ENCODE peak calls at places on chromosome 20, in eight cellular contexts. N, O, L, B, W, T, A and D are unnamed samples.

GRCh38 chr20:5630071-5630470 is 120.1 kb upstream of the SHLD1 start:
- DNase-seq in N (no peak), O (no peak), L (no peak), B (no peak), W (no peak), T (no peak), A (no peak), D (no peak)

GRCh38 chr20:23143098-23143497 is 57.0 kb upstream of the CD93 start:
- DNase-seq in N (no peak), O (no peak), L (no peak), B (peak; percentile 44), W (peak; percentile 66), T (no peak), A (peak; percentile 83), D (no peak)

GRCh38 chr20:4780245-4780644 is 58.5 kb downstream of the PRND start:
- DNase-seq in N (no peak), O (peak; percentile 32), L (peak; percentile 8), B (no peak), W (peak; percentile 28), T (no peak), A (no peak), D (no peak)

GRCh38 chr20:39029324-39029820 is 67.2 kb downstream of the DHX35 start:
- DNase-seq in N (no peak), O (no peak), L (no peak), B (no peak), W (no peak), T (no peak), A (no peak), D (no peak)

GRCh38 chr20:59004763-59005522 is 2.1 kb downstream of the CTSZ start:
- DNase-seq in N (no peak), O (peak; percentile 86), L (peak; percentile 23), B (peak; percentile 45), W (no peak), T (peak; percentile 16), A (no peak), D (no peak)

GRCh38 chr20:35497320-35497719 is 32.1 kb downstream of the C20orf173 start:
- DNase-seq in N (no peak), O (no peak), L (no peak), B (no peak), W (no peak), T (no peak), A (no peak), D (no peak)

GRCh38 chr20:20360464-20360863 is 7.4 kb upstream of the INSM1 start:
- DNase-seq in N (peak; percentile 42), O (peak; percentile 39), L (peak; percentile 11), B (peak; percentile 23), W (peak; percentile 61), T (peak; percentile 74), A (peak; percentile 64), D (peak; percentile 2)

GRCh38 chr20:25299801-25300200 is 51.9 kb downstream of the PYGB start:
- DNase-seq in N (no peak), O (no peak), L (no peak), B (no peak), W (no peak), T (no peak), A (peak; percentile 33), D (no peak)

GRCh38 chr20:32113861-32114260 is 4.3 kb downstream of the TM9SF4 start:
- DNase-seq in N (no peak), O (no peak), L (no peak), B (no peak), W (no peak), T (no peak), A (no peak), D (no peak)

GRCh38 chr20:34473262-34473883 is 42.8 kb upstream of the DYNLRB1 start:
- DNase-seq in N (no peak), O (peak; percentile 65), L (peak; percentile 18), B (no peak), W (peak; percentile 74), T (no peak), A (peak; percentile 66), D (peak; percentile 6)

GRCh38 chr20:19881080-19881840 is 123.2 kb downstream of the RIN2 start:
- DNase-seq in N (no peak), O (no peak), L (no peak), B (no peak), W (peak; percentile 58), T (no peak), A (no peak), D (no peak)

GRCh38 chr20:17556842-17557674 is 12.8 kb upstream of the DSTN start:
- DNase-seq in N (no peak), O (no peak), L (no peak), B (no peak), W (no peak), T (peak; percentile 94), A (peak; percentile 47), D (no peak)

GRCh38 chr20:23626040-23626620 is 11.6 kb downstream of the CST3 start:
- DNase-seq in N (no peak), O (no peak), L (no peak), B (no peak), W (peak; percentile 62), T (no peak), A (peak; percentile 65), D (no peak)

GRCh38 chr20:31560900-31561598 is 44.0 kb upstream of the ID1 start:
- DNase-seq in N (peak; percentile 94), O (no peak), L (no peak), B (no peak), W (peak; percentile 94), T (no peak), A (peak; percentile 98), D (no peak)

GRCh38 chr20:3734111-3734843 is 1.8 kb downstream of the HSPA12B start:
- DNase-seq in N (no peak), O (no peak), L (no peak), B (no peak), W (no peak), T (no peak), A (no peak), D (no peak)

GRCh38 chr20:38651154-38651553 is 49.5 kb downstream of the ARHGAP40 start:
- DNase-seq in N (no peak), O (no peak), L (no peak), B (no peak), W (peak; percentile 28), T (no peak), A (no peak), D (no peak)

GRCh38 chr20:58289143-58289542 is 20.4 kb upstream of the RAB22A start:
- DNase-seq in N (no peak), O (no peak), L (no peak), B (no peak), W (no peak), T (no peak), A (no peak), D (no peak)

GRCh38 chr20:4017051-4017702 is 1.8 kb upstream of the RNF24 start:
- DNase-seq in N (no peak), O (no peak), L (no peak), B (peak; percentile 54), W (no peak), T (no peak), A (no peak), D (no peak)

GRCh38 chr20:17594443-17594842 is 24.6 kb downstream of the DSTN start:
- DNase-seq in N (peak; percentile 34), O (no peak), L (no peak), B (no peak), W (no peak), T (no peak), A (peak; percentile 50), D (no peak)

GRCh38 chr20:14583413-14583812 is 246.0 kb upstream of the FLRT3 start:
- DNase-seq in N (no peak), O (no peak), L (no peak), B (no peak), W (peak; percentile 66), T (no peak), A (peak; percentile 35), D (no peak)

GRCh38 chr20:43837856-43838702 is 76.6 kb upstream of the TOX2 start:
- DNase-seq in N (no peak), O (no peak), L (no peak), B (no peak), W (no peak), T (no peak), A (no peak), D (no peak)

GRCh38 chr20:50259705-50260479 is 69.3 kb downstream of the CEBPB start:
- DNase-seq in N (no peak), O (no peak), L (no peak), B (no peak), W (no peak), T (no peak), A (no peak), D (no peak)

GRCh38 chr20:1900321-1900791 is 5.1 kb downstream of the SIRPA start:
- DNase-seq in N (no peak), O (peak; percentile 66), L (no peak), B (peak; percentile 15), W (peak; percentile 89), T (peak; percentile 75), A (peak; percentile 76), D (no peak)

GRCh38 chr20:22684763-22685443 is 100.5 kb upstream of the FOXA2 start:
- DNase-seq in N (no peak), O (no peak), L (no peak), B (no peak), W (peak; percentile 50), T (no peak), A (peak; percentile 6), D (no peak)

GRCh38 chr20:24603454-24603853 is 134.0 kb downstream of the SYNDIG1 start:
- DNase-seq in N (no peak), O (no peak), L (no peak), B (no peak), W (no peak), T (no peak), A (no peak), D (no peak)

GRCh38 chr20:23205656-23206055 is 119.5 kb upstream of the CD93 start:
- DNase-seq in N (no peak), O (no peak), L (no peak), B (no peak), W (no peak), T (peak; percentile 58), A (peak; percentile 36), D (no peak)

GRCh38 chr20:46634528-46634927 is 16.7 kb downstream of the SLC13A3 start:
- DNase-seq in N (no peak), O (no peak), L (no peak), B (no peak), W (no peak), T (no peak), A (no peak), D (no peak)